ENCODE peak calls at places on chromosome 14, in ten cellular contexts. One of them, this sample, is unnamed.

GRCh38 chr14:94681300-94682060 is 69.3 kb downstream of the SERPINA3 start:
- DNase-seq in fibroblast of pulmonary artery: peak
- DNase-seq in fibroblast of mammary gland: peak
- DNase-seq in kidney epithelial cell: no peak
- DNase-seq in neural progenitor cell: peak
- DNase-seq in endothelial cell: peak
- DNase-seq in IMR-90: peak
- DNase-seq in RWPE1: peak
- DNase-seq in GM12864: no peak
- DNase-seq in adrenal gland: peak
- DNase-seq in this sample: no peak

GRCh38 chr14:52860910-52861309 is 69.5 kb upstream of the GNPNAT1 start:
- DNase-seq in GM12864: no peak
- DNase-seq in IMR-90: no peak
- DNase-seq in adrenal gland: no peak
- DNase-seq in fibroblast of pulmonary artery: no peak
- DNase-seq in RWPE1: no peak
- DNase-seq in neural progenitor cell: no peak
- DNase-seq in endothelial cell: no peak
- DNase-seq in fibroblast of mammary gland: no peak
- DNase-seq in kidney epithelial cell: no peak
- DNase-seq in this sample: no peak

GRCh38 chr14:55518391-55518790 is 61.6 kb upstream of the KTN1 start:
- DNase-seq in fibroblast of pulmonary artery: peak
- DNase-seq in adrenal gland: no peak
- DNase-seq in GM12864: no peak
- DNase-seq in fibroblast of mammary gland: peak
- DNase-seq in RWPE1: no peak
- DNase-seq in endothelial cell: no peak
- DNase-seq in IMR-90: peak
- DNase-seq in kidney epithelial cell: no peak
- DNase-seq in neural progenitor cell: no peak
- DNase-seq in this sample: no peak

GRCh38 chr14:95515523-95516517 is 630 bp downstream of the SYNE3 start:
- DNase-seq in kidney epithelial cell: no peak
- DNase-seq in endothelial cell: peak
- DNase-seq in IMR-90: peak
- DNase-seq in neural progenitor cell: peak
- DNase-seq in fibroblast of mammary gland: no peak
- DNase-seq in adrenal gland: peak
- DNase-seq in RWPE1: no peak
- DNase-seq in fibroblast of pulmonary artery: peak
- DNase-seq in GM12864: peak
- DNase-seq in this sample: peak

GRCh38 chr14:96102071-96102856 is 63.1 kb downstream of the C14orf132 start:
- DNase-seq in kidney epithelial cell: no peak
- DNase-seq in RWPE1: no peak
- DNase-seq in adrenal gland: no peak
- DNase-seq in IMR-90: peak
- DNase-seq in fibroblast of mammary gland: no peak
- DNase-seq in neural progenitor cell: no peak
- DNase-seq in fibroblast of pulmonary artery: no peak
- DNase-seq in GM12864: no peak
- DNase-seq in endothelial cell: no peak
- DNase-seq in this sample: no peak

GRCh38 chr14:99270491-99271287 is 1.3 kb downstream of the BCL11B start:
- DNase-seq in endothelial cell: peak
- DNase-seq in RWPE1: no peak
- DNase-seq in kidney epithelial cell: no peak
- DNase-seq in fibroblast of pulmonary artery: no peak
- DNase-seq in GM12864: no peak
- DNase-seq in neural progenitor cell: peak
- DNase-seq in IMR-90: no peak
- DNase-seq in adrenal gland: no peak
- DNase-seq in fibroblast of mammary gland: no peak
- DNase-seq in this sample: no peak

GRCh38 chr14:71380271-71380670 is 473.0 kb downstream of the PCNX1 start:
- DNase-seq in adrenal gland: no peak
- DNase-seq in RWPE1: peak
- DNase-seq in GM12864: no peak
- DNase-seq in kidney epithelial cell: no peak
- DNase-seq in endothelial cell: no peak
- DNase-seq in fibroblast of mammary gland: no peak
- DNase-seq in fibroblast of pulmonary artery: peak
- DNase-seq in neural progenitor cell: no peak
- DNase-seq in IMR-90: peak
- DNase-seq in this sample: no peak

GRCh38 chr14:72894623-72895378 is 900 bp upstream of the DPF3 start:
- DNase-seq in fibroblast of mammary gland: no peak
- DNase-seq in neural progenitor cell: peak
- DNase-seq in RWPE1: peak
- DNase-seq in adrenal gland: peak
- DNase-seq in GM12864: no peak
- DNase-seq in fibroblast of pulmonary artery: no peak
- DNase-seq in IMR-90: no peak
- DNase-seq in endothelial cell: peak
- DNase-seq in kidney epithelial cell: no peak
- DNase-seq in this sample: no peak

GRCh38 chr14:50714452-50715073 is 46.5 kb upstream of the SAV1 start:
- DNase-seq in fibroblast of pulmonary artery: peak
- DNase-seq in GM12864: no peak
- DNase-seq in kidney epithelial cell: no peak
- DNase-seq in neural progenitor cell: peak
- DNase-seq in fibroblast of mammary gland: peak
- DNase-seq in IMR-90: peak
- DNase-seq in adrenal gland: peak
- DNase-seq in endothelial cell: peak
- DNase-seq in RWPE1: peak
- DNase-seq in this sample: no peak

GRCh38 chr14:91303091-91303923 is 58.8 kb upstream of the GPR68 start:
- DNase-seq in fibroblast of mammary gland: peak
- DNase-seq in GM12864: no peak
- DNase-seq in kidney epithelial cell: no peak
- DNase-seq in endothelial cell: peak
- DNase-seq in neural progenitor cell: peak
- DNase-seq in RWPE1: peak
- DNase-seq in adrenal gland: no peak
- DNase-seq in IMR-90: no peak
- DNase-seq in fibroblast of pulmonary artery: peak
- DNase-seq in this sample: no peak

GRCh38 chr14:51020024-51020710 is 74.7 kb downstream of the TRIM9 start:
- DNase-seq in endothelial cell: no peak
- DNase-seq in IMR-90: no peak
- DNase-seq in fibroblast of mammary gland: no peak
- DNase-seq in GM12864: no peak
- DNase-seq in neural progenitor cell: no peak
- DNase-seq in adrenal gland: no peak
- DNase-seq in fibroblast of pulmonary artery: no peak
- DNase-seq in RWPE1: no peak
- DNase-seq in kidney epithelial cell: peak
- DNase-seq in this sample: no peak

GRCh38 chr14:23862513-23862912 is 91.1 kb upstream of the DHRS4 start:
- DNase-seq in neural progenitor cell: no peak
- DNase-seq in endothelial cell: no peak
- DNase-seq in RWPE1: no peak
- DNase-seq in fibroblast of pulmonary artery: no peak
- DNase-seq in IMR-90: no peak
- DNase-seq in kidney epithelial cell: no peak
- DNase-seq in fibroblast of mammary gland: no peak
- DNase-seq in adrenal gland: no peak
- DNase-seq in GM12864: no peak
- DNase-seq in this sample: no peak

GRCh38 chr14:72812292-72812851 is 81.5 kb downstream of the DPF3 start:
- DNase-seq in neural progenitor cell: peak
- DNase-seq in GM12864: no peak
- DNase-seq in kidney epithelial cell: no peak
- DNase-seq in fibroblast of mammary gland: no peak
- DNase-seq in endothelial cell: no peak
- DNase-seq in RWPE1: no peak
- DNase-seq in IMR-90: no peak
- DNase-seq in adrenal gland: no peak
- DNase-seq in fibroblast of pulmonary artery: no peak
- DNase-seq in this sample: no peak

DNA sequence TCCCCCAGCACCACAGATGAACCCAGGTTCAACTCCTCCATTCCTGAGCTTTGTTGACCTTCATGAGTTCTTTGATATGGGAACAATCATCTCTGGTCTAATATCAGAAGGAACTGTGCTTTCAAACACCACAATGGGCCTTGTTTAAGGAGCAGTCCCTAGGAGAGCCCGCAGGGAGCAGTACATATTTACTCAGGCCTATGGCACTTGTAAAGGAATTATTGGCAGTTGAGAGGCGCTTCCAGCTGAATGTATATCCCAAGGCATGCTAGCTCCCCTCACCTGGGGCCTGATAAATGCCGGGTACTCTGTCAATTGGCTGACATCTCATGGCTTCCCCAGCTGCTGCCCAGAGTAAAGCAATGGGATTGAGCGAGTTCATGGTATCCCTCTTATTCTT is 76.2 kb downstream of the ZFP36L1 start:
- DNase-seq in IMR-90: no peak
- DNase-seq in kidney epithelial cell: no peak
- DNase-seq in fibroblast of pulmonary artery: no peak
- DNase-seq in fibroblast of mammary gland: no peak
- DNase-seq in adrenal gland: no peak
- DNase-seq in RWPE1: no peak
- DNase-seq in endothelial cell: no peak
- DNase-seq in neural progenitor cell: no peak
- DNase-seq in GM12864: no peak
- DNase-seq in this sample: no peak
- TF ChIP-seq CTCF in IMR-90: no peak
- TF ChIP-seq CTCF in kidney epithelial cell: no peak
- TF ChIP-seq CTCF in fibroblast of pulmonary artery: no peak
- TF ChIP-seq CTCF in fibroblast of mammary gland: no peak
- TF ChIP-seq CTCF in adrenal gland: no peak
- TF ChIP-seq CTCF in RWPE1: no peak
- TF ChIP-seq CTCF in endothelial cell: no peak
- TF ChIP-seq CTCF in neural progenitor cell: no peak
- TF ChIP-seq CTCF in GM12864: no peak
- TF ChIP-seq CTCF in this sample: no peak

GRCh38 chr14:79091381-79091963 is 921.3 kb downstream of the NRXN3 start:
- DNase-seq in adrenal gland: no peak
- DNase-seq in neural progenitor cell: peak
- DNase-seq in fibroblast of mammary gland: no peak
- DNase-seq in kidney epithelial cell: no peak
- DNase-seq in GM12864: no peak
- DNase-seq in RWPE1: no peak
- DNase-seq in fibroblast of pulmonary artery: no peak
- DNase-seq in IMR-90: no peak
- DNase-seq in endothelial cell: no peak
- DNase-seq in this sample: no peak
- TF ChIP-seq CTCF in adrenal gland: no peak
- TF ChIP-seq CTCF in neural progenitor cell: peak
- TF ChIP-seq CTCF in fibroblast of mammary gland: no peak
- TF ChIP-seq CTCF in kidney epithelial cell: no peak
- TF ChIP-seq CTCF in GM12864: no peak
- TF ChIP-seq CTCF in RWPE1: no peak
- TF ChIP-seq CTCF in fibroblast of pulmonary artery: no peak
- TF ChIP-seq CTCF in IMR-90: no peak
- TF ChIP-seq CTCF in endothelial cell: no peak
- TF ChIP-seq CTCF in this sample: no peak

GRCh38 chr14:40273417-40273816 is 841.2 kb upstream of the FBXO33 start:
- DNase-seq in adrenal gland: no peak
- DNase-seq in endothelial cell: no peak
- DNase-seq in neural progenitor cell: no peak
- DNase-seq in GM12864: no peak
- DNase-seq in fibroblast of mammary gland: no peak
- DNase-seq in fibroblast of pulmonary artery: no peak
- DNase-seq in kidney epithelial cell: no peak
- DNase-seq in IMR-90: no peak
- DNase-seq in RWPE1: no peak
- DNase-seq in this sample: no peak
- TF ChIP-seq CTCF in adrenal gland: no peak
- TF ChIP-seq CTCF in endothelial cell: no peak
- TF ChIP-seq CTCF in neural progenitor cell: no peak
- TF ChIP-seq CTCF in GM12864: no peak
- TF ChIP-seq CTCF in fibroblast of mammary gland: no peak
- TF ChIP-seq CTCF in fibroblast of pulmonary artery: no peak
- TF ChIP-seq CTCF in kidney epithelial cell: no peak
- TF ChIP-seq CTCF in IMR-90: no peak
- TF ChIP-seq CTCF in RWPE1: no peak
- TF ChIP-seq CTCF in this sample: no peak

GRCh38 chr14:70045296-70045695 is 143.5 kb downstream of the SLC8A3 start:
- DNase-seq in RWPE1: no peak
- DNase-seq in endothelial cell: no peak
- DNase-seq in fibroblast of mammary gland: peak
- DNase-seq in fibroblast of pulmonary artery: no peak
- DNase-seq in IMR-90: no peak
- DNase-seq in adrenal gland: no peak
- DNase-seq in GM12864: no peak
- DNase-seq in neural progenitor cell: no peak
- DNase-seq in kidney epithelial cell: no peak
- DNase-seq in this sample: no peak

GRCh38 chr14:70047598-70048312 is 141.0 kb downstream of the SLC8A3 start:
- DNase-seq in fibroblast of mammary gland: no peak
- DNase-seq in kidney epithelial cell: no peak
- DNase-seq in IMR-90: no peak
- DNase-seq in adrenal gland: no peak
- DNase-seq in RWPE1: no peak
- DNase-seq in endothelial cell: no peak
- DNase-seq in GM12864: no peak
- DNase-seq in neural progenitor cell: no peak
- DNase-seq in fibroblast of pulmonary artery: no peak
- DNase-seq in this sample: no peak

GRCh38 chr14:70048313-70048654 is 140.5 kb downstream of the SLC8A3 start:
- DNase-seq in adrenal gland: no peak
- DNase-seq in RWPE1: no peak
- DNase-seq in kidney epithelial cell: no peak
- DNase-seq in fibroblast of mammary gland: no peak
- DNase-seq in fibroblast of pulmonary artery: no peak
- DNase-seq in IMR-90: no peak
- DNase-seq in endothelial cell: no peak
- DNase-seq in GM12864: no peak
- DNase-seq in neural progenitor cell: no peak
- DNase-seq in this sample: no peak

DNA sequence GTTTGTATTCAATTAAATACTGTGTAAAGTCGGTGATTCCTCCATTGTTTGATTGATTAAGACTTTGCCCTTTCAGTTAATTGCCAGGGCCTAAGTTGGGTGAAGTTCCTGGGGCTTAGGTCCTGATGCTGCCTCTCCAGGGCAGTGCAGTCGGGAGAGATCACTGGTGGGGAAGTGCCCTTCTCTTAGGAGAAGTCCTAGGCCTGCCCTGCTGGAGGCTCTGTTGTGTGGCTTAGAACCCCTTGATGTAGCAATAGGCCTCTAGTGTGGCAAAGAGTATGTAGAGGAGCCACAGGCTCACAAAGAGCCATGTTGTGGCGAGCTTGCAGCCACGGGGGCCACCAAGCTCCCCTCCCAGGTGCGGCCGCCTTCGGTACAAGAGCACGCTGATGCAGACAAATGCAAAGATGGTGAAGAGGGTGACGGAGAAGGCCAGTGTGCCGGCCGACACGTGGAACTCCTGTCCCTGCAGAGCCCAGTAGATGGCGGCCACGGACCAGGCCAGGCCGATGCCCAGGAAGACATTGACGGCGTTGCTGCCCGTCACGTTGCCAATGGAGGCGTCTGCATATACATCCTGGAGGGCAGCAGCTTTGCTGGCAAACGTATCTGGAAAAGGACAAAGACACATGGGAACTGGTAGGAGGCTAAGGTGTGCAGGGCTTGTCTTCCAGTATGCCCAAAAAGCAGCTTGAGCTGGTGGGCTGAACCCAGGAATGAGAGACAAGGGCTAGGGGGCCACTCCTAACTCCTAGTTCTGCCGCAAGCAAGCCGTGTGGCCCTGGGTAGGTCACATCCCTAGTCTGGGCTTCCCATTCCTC is 142.8 kb downstream of the SLC8A3 start:
- DNase-seq in adrenal gland: peak
- DNase-seq in GM12864: no peak
- DNase-seq in RWPE1: peak
- DNase-seq in neural progenitor cell: peak
- DNase-seq in endothelial cell: peak
- DNase-seq in IMR-90: peak
- DNase-seq in fibroblast of pulmonary artery: peak
- DNase-seq in fibroblast of mammary gland: peak
- DNase-seq in kidney epithelial cell: no peak
- DNase-seq in this sample: no peak
- TF ChIP-seq CTCF in adrenal gland: peak
- TF ChIP-seq CTCF in GM12864: peak
- TF ChIP-seq CTCF in RWPE1: peak
- TF ChIP-seq CTCF in neural progenitor cell: peak
- TF ChIP-seq CTCF in endothelial cell: peak
- TF ChIP-seq CTCF in IMR-90: peak
- TF ChIP-seq CTCF in fibroblast of pulmonary artery: peak
- TF ChIP-seq CTCF in fibroblast of mammary gland: peak
- TF ChIP-seq CTCF in kidney epithelial cell: peak
- TF ChIP-seq CTCF in this sample: peak